ENCODE peak calls at places on chromosomes 6 and 20, in seven cellular contexts. R is GM23338, X is GM12878, Z is HCT116, I is HepG2, B is K562, Y is SK-N-SH. J is an unnamed sample.

GRCh38 chr20:42739692-42740091 is 450.0 kb downstream of the PTPRT start:
- DNase-seq in I (no peak), Z (no peak), R (no peak), X (no peak), Y (no peak), B (no peak), J (no peak)

GRCh38 chr6:43278524-43279078 is 19.5 kb upstream of the SLC22A7 start:
- DNase-seq in X (no peak), B (no peak), Z (no peak), R (no peak), Y (no peak), I (peak; percentile 81), J (no peak)

GRCh38 chr6:170371588-170371987 is 65.0 kb downstream of the FAM120B start:
- DNase-seq in Z (no peak), X (no peak), B (no peak), I (no peak), Y (peak; percentile 80), R (peak; percentile 68), J (no peak)

GRCh38 chr20:34886122-34886521 is 9.7 kb downstream of the ACSS2 start:
- DNase-seq in X (no peak), Z (no peak), Y (no peak), R (no peak), B (no peak), I (no peak), J (no peak)

GRCh38 chr6:6865601-6866000 is 242.2 kb upstream of the RREB1 start:
- DNase-seq in R (no peak), X (no peak), I (no peak), B (no peak), Z (no peak), Y (no peak), J (no peak)

GRCh38 chr6:118061666-118062065 is 154.6 kb downstream of the SLC35F1 start:
- DNase-seq in X (no peak), B (no peak), Y (no peak), I (no peak), R (no peak), Z (no peak), J (no peak)

GRCh38 chr20:36153754-36154695 is 515 bp upstream of the EPB41L1 start:
- DNase-seq in Y (peak; percentile 98), Z (no peak), B (peak; percentile 87), R (peak; percentile 86), X (no peak), I (peak; percentile 74), J (no peak)

GRCh38 chr20:53736757-53737403 is 143.2 kb upstream of the ZNF217 start:
- DNase-seq in I (no peak), X (peak; percentile 79), Z (no peak), B (no peak), R (peak; percentile 80), Y (no peak), J (peak; percentile 57)

GRCh38 chr6:3335169-3335568 is 76.4 kb downstream of the PSMG4 start:
- DNase-seq in Z (no peak), I (no peak), R (no peak), B (no peak), Y (no peak), X (no peak), J (no peak)

GRCh38 chr6:3336066-3336786 is 77.5 kb downstream of the PSMG4 start:
- DNase-seq in Y (no peak), R (no peak), X (no peak), Z (no peak), I (no peak), B (no peak), J (no peak)

GRCh38 chr6:3336859-3337515 is 78.2 kb downstream of the PSMG4 start:
- DNase-seq in I (no peak), Z (no peak), Y (no peak), B (no peak), R (no peak), X (no peak), J (no peak)

GRCh38 chr6:3340358-3340798 is 81.6 kb downstream of the PSMG4 start:
- DNase-seq in Z (no peak), Y (no peak), X (no peak), R (no peak), I (no peak), B (no peak), J (no peak)

GRCh38 chr6:3337521-3338350 is 79.0 kb downstream of the PSMG4 start:
- DNase-seq in Z (no peak), R (peak; percentile 58), B (peak; percentile 77), X (no peak), Y (no peak), I (peak; percentile 58), J (no peak)
- H3K4me1 ChIP-seq in Z (peaks cover 19% of the 10 kb centered on the region), R (peaks cover 70% of the 10 kb centered on the region), B (peaks cover 41% of the 10 kb centered on the region), X (peaks cover 25% of the 10 kb centered on the region), Y (peaks cover 13% of the 10 kb centered on the region), I (peaks cover 57% of the 10 kb centered on the region), J (peaks cover 4% of the 10 kb centered on the region)

GRCh38 chr6:108074359-108075144 is at the start of gene OSTM1:
- DNase-seq in Y (peak; percentile 99), X (peak; percentile 36), B (peak; percentile 98), I (peak; percentile 77), R (peak; percentile 90), Z (peak; percentile 51), J (peak; percentile 36)

GRCh38 chr6:108083349-108083748 is 8.8 kb upstream of the OSTM1 start:
- DNase-seq in X (no peak), Z (no peak), R (no peak), Y (no peak), B (no peak), I (no peak), J (no peak)

GRCh38 chr6:108082539-108082938 is 8.0 kb upstream of the OSTM1 start:
- DNase-seq in R (no peak), Y (no peak), I (no peak), Z (no peak), X (no peak), B (no peak), J (no peak)

GRCh38 chr6:108078191-108078590 is 3.6 kb upstream of the OSTM1 start:
- DNase-seq in Y (no peak), R (no peak), Z (no peak), X (no peak), I (no peak), B (no peak), J (no peak)

DNA sequence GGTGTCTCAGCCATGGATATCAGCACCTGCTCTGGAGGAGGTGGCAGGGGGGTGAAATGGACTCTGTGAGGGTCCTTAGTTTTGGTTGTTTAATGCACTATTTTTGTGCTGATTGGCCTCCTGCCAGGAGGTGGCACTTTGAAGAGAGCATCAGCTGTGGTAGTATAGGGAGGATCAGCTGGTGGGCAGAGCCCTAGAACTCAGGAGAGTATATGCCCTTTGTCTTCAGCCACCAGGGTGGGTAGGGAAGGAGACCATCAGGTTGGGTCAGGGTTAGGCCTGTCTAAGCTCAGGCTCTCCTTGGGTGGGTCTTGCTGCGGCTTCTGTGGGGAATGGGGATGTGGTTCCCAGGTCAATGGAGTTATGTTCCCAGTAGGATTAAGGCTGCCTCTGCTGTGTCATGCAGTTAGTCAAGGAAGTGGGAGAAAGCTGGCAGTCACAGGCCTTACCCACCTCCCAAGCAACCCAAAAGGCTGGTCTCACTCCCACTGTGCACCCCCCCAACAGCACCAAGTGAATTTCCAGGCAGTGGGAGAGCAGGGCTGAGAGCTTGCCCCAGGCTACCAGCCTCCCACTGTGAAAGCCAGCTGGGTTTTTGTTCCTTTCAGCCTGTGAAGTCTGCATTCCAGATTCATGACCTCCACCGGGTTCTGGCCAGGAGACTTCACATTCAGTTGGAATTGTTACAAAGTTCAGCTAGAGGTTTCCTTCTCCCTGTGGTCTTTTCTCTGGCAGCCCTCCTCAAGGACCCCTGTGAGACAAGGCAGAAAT is 5.7 kb upstream of the OSTM1 start:
- DNase-seq in B (no peak), I (no peak), R (peak; percentile 54), Y (no peak), X (no peak), Z (no peak), J (no peak)
- TF ChIP-seq REST in B (no peak), I (no peak), R (no peak), Y (no peak), X (no peak), Z (no peak), J (no peak)

GRCh38 chr20:7855545-7855944 is 84.7 kb downstream of the HAO1 start:
- DNase-seq in I (no peak), Z (no peak), R (no peak), Y (no peak), B (no peak), X (no peak), J (no peak)

GRCh38 chr20:7856756-7857155 is 83.5 kb downstream of the HAO1 start:
- DNase-seq in R (no peak), Z (no peak), X (no peak), I (no peak), Y (no peak), B (no peak), J (peak; percentile 20)

GRCh38 chr20:7853493-7853892 is 86.8 kb downstream of the HAO1 start:
- DNase-seq in Y (no peak), B (no peak), Z (no peak), I (no peak), X (no peak), R (no peak), J (no peak)

GRCh38 chr20:7859371-7859802 is 80.9 kb downstream of the HAO1 start:
- DNase-seq in Y (peak; percentile 30), B (peak; percentile 4), R (peak; percentile 72), X (peak; percentile 8), Z (no peak), I (peak; percentile 47), J (peak; percentile 43)

GRCh38 chr20:7858851-7859250 is 81.4 kb downstream of the HAO1 start:
- DNase-seq in B (no peak), R (no peak), X (no peak), Y (no peak), I (no peak), Z (no peak), J (no peak)
- H3K36me3 ChIP-seq in B (no peaks in the 10 kb centered on the region), R (no peaks in the 10 kb centered on the region), X (no peaks in the 10 kb centered on the region), Y (no peaks in the 10 kb centered on the region), I (no peaks in the 10 kb centered on the region), Z (no peaks in the 10 kb centered on the region), J (no peaks in the 10 kb centered on the region)

DNA sequence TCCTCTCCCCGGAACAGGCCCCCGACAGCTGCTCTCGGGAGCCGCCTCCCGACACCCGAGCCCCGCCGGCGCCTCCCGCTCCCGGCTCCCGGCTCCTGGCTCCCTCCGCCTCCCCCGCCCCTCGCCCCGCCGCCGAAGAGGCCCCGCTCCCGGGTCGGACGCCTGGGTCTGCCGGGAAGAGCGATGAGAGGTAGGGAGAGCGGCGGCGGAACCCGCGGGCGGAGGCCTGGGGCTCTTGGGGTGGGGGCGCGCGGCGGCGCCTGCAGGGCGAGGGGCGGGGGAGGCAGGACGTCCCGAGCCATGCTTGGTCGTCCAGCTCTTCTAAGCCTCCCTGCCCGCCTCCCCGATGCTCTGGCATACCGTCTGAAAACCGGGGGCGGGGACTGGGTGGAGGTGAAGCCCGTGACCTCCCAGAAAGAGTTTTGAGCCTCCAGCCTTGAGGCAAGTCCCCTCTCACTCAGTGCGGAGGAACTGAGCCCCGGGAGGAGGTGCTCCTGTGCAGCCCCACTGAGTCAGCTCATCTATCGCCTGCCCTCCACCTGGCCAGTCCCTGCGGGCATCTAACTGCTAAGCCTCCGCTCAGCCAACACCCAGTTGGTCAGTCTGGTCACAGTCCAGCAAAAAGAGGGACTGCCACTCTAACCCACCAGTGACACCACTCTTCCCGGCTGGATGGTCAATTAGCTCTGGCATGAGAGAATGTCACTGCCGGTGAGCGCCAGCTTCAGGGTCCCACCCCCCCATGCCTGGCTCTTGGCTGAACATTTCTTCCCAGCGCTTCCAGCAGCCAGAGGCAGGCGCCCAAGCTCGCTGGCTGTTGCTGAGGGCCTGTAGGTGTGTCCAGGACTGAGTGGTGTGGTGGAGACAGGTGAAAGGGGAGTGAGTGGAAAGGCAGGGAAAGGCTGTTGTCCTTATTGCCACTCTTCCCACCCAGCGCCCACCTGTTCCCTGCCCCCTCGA is 482 bp downstream of the DDR1 start:
- DNase-seq in R (peak; percentile 81), Z (no peak), X (no peak), I (no peak), B (peak; percentile 79), Y (peak; percentile 77), J (no peak)
- H3K4me1 ChIP-seq in R (peaks cover 52% of the 10 kb centered on the region), Z (peaks cover 50% of the 10 kb centered on the region), X (peaks cover 35% of the 10 kb centered on the region), I (peaks cover 56% of the 10 kb centered on the region), B (peaks cover 61% of the 10 kb centered on the region), Y (peaks cover 20% of the 10 kb centered on the region), J (peaks cover 46% of the 10 kb centered on the region)

J was measured in Panc1.